ENCODE peak calls at places on chromosome 1, in four cellular contexts. N, R, G and T are unnamed samples.

GRCh38 chr1:218486108-218486507 is 141.0 kb downstream of the TGFB2 start:
- DNase-seq in N (no peak), R (no peak), G (no peak), T (no peak)

GRCh38 chr1:15056515-15057285 is 96.8 kb upstream of the TMEM51 start:
- DNase-seq in N (no peak), R (peak; percentile 34), G (no peak), T (no peak)

GRCh38 chr1:18611311-18611710 is 19.3 kb upstream of the PAX7 start:
- DNase-seq in N (no peak), R (no peak), G (no peak), T (no peak)

GRCh38 chr1:147168626-147169058 is 3.6 kb downstream of the PRKAB2 start:
- DNase-seq in N (peak; percentile 87), R (no peak), G (no peak), T (no peak)

GRCh38 chr1:1539310-1540014 is 962 bp downstream of the TMEM240 start:
- DNase-seq in N (no peak), R (no peak), G (no peak), T (no peak)

GRCh38 chr1:232084584-232085223 is 458.1 kb downstream of the DISC1 start:
- DNase-seq in N (no peak), R (no peak), G (no peak), T (peak; percentile 13)

GRCh38 chr1:16055613-16056520 is 12.3 kb downstream of the CLCNKB start:
- DNase-seq in N (peak; percentile 77), R (peak; percentile 96), G (peak; percentile 33), T (peak; percentile 98)

GRCh38 chr1:50605186-50605875 is 182.1 kb upstream of the DMRTA2 start:
- DNase-seq in N (peak; percentile 56), R (peak; percentile 43), G (no peak), T (no peak)

GRCh38 chr1:208066583-208066982 is 155.7 kb upstream of the CD34 start:
- DNase-seq in N (no peak), R (no peak), G (no peak), T (no peak)

GRCh38 chr1:95309031-95309459 is 75.0 kb downstream of the RWDD3 start:
- DNase-seq in N (peak; percentile 32), R (peak; percentile 59), G (no peak), T (no peak)

GRCh38 chr1:50846224-50846839 is 113.7 kb downstream of the FAF1 start:
- DNase-seq in N (no peak), R (no peak), G (no peak), T (no peak)

GRCh38 chr1:64111787-64112186 is 91.6 kb upstream of the UBE2U start:
- DNase-seq in N (no peak), R (no peak), G (no peak), T (no peak)

GRCh38 chr1:1371354-1371740 is 3.7 kb downstream of the AURKAIP1 start:
- DNase-seq in N (no peak), R (no peak), G (no peak), T (no peak)

GRCh38 chr1:22176258-22176657 is 33.4 kb upstream of the WNT4 start:
- DNase-seq in N (no peak), R (no peak), G (no peak), T (no peak)

GRCh38 chr1:234638832-234639799 is 29.1 kb upstream of the IRF2BP2 start:
- DNase-seq in N (peak; percentile 98), R (no peak), G (no peak), T (no peak)

GRCh38 chr1:67898033-67898726 is 64.9 kb upstream of the GNG12 start:
- DNase-seq in N (no peak), R (no peak), G (no peak), T (no peak)

GRCh38 chr1:33988161-33988560 is 124.3 kb downstream of the HMGB4 start:
- DNase-seq in N (no peak), R (no peak), G (no peak), T (no peak)

GRCh38 chr1:115672224-115673009 is 30.6 kb downstream of the VANGL1 start:
- DNase-seq in N (no peak), R (no peak), G (no peak), T (no peak)

GRCh38 chr1:233020441-233020840 is 70.0 kb downstream of the NTPCR start:
- DNase-seq in N (no peak), R (no peak), G (no peak), T (no peak)

GRCh38 chr1:72780212-72780611 is 497.9 kb upstream of the NEGR1 start:
- DNase-seq in N (no peak), R (no peak), G (no peak), T (no peak)

GRCh38 chr1:79190074-79190473 is 183.5 kb upstream of the ADGRL4 start:
- DNase-seq in N (no peak), R (no peak), G (peak; percentile 16), T (no peak)

GRCh38 chr1:62849031-62849430 is 65.1 kb downstream of the ATG4C start:
- DNase-seq in N (no peak), R (no peak), G (no peak), T (no peak)

GRCh38 chr1:54987830-54988705 is 7.6 kb downstream of the TMEM61 start:
- DNase-seq in N (no peak), R (no peak), G (no peak), T (no peak)

GRCh38 chr1:45969866-45970265 is 162.6 kb downstream of the PIK3R3 start:
- DNase-seq in N (no peak), R (no peak), G (no peak), T (no peak)

GRCh38 chr1:36764796-36765195 is 269.5 kb downstream of the GRIK3 start:
- DNase-seq in N (no peak), R (no peak), G (no peak), T (no peak)

GRCh38 chr1:27233677-27234053 is 767 bp upstream of the WDTC1 start:
- DNase-seq in N (no peak), R (no peak), G (no peak), T (no peak)

GRCh38 chr1:66999640-67000400 is 54.1 kb downstream of the SLC35D1 start:
- DNase-seq in N (no peak), R (no peak), G (no peak), T (no peak)

GRCh38 chr1:115475901-115476300 is 137.9 kb upstream of the NGF start:
- DNase-seq in N (no peak), R (no peak), G (no peak), T (no peak)

GRCh38 chr1:199040499-199040898 is 401.7 kb downstream of the PTPRC start:
- DNase-seq in N (no peak), R (no peak), G (no peak), T (no peak)

GRCh38 chr1:211490038-211490678 is 1.8 kb downstream of the RD3 start:
- DNase-seq in N (no peak), R (no peak), G (no peak), T (no peak)

GRCh38 chr1:27348861-27349783 is 7.3 kb downstream of the SYTL1 start:
- DNase-seq in N (no peak), R (peak; percentile 81), G (no peak), T (peak; percentile 86)

GRCh38 chr1:85504417-85504816 is 39.5 kb upstream of the DDAH1 start:
- DNase-seq in N (no peak), R (no peak), G (no peak), T (no peak)
- TF ChIP-seq CHD2 in N (no peak), R (no peak), G (no peak), T (no peak)

GRCh38 chr1:93640656-93641440 is 40.8 kb downstream of the BCAR3 start:
- DNase-seq in N (no peak), R (no peak), G (no peak), T (no peak)

GRCh38 chr1:93638307-93638847 is 43.3 kb downstream of the BCAR3 start:
- DNase-seq in N (no peak), R (no peak), G (no peak), T (no peak)

GRCh38 chr1:93636712-93637111 is 44.9 kb downstream of the BCAR3 start:
- DNase-seq in N (no peak), R (no peak), G (no peak), T (no peak)

GRCh38 chr1:93641527-93641926 is 40.1 kb downstream of the BCAR3 start:
- DNase-seq in N (no peak), R (no peak), G (no peak), T (no peak)

DNA sequence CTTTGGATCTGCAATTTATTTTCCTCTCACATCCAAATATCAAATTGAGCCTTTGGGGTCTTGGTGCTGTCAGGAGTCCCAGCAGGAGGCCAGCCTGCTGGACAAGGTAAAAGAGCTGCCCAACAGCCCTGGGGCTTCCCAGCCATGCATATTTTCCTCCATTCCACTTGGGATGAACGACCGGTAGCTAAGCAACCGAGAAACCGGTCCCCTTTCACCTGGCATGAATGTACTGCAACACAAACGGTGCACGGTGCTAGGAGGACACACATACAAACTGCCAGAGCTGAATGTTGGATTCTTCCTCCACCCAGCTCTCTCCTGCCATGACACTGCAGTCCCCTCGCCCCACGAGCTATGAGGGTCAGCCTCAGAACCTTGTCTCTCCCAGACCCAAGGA is 42.7 kb downstream of the BCAR3 start:
- DNase-seq in N (no peak), R (no peak), G (no peak), T (peak; percentile 57)
- TF ChIP-seq ATF3 in N (no peak), R (no peak), G (no peak), T (no peak)

GRCh38 chr1:164667010-164667409 is 108.0 kb downstream of the PBX1 start:
- DNase-seq in N (no peak), R (no peak), G (no peak), T (no peak)
- H3K27ac ChIP-seq in N (no peak overlapping the region), R (no peak overlapping the region), G (no peak overlapping the region), T (no peak overlapping the region)

DNA sequence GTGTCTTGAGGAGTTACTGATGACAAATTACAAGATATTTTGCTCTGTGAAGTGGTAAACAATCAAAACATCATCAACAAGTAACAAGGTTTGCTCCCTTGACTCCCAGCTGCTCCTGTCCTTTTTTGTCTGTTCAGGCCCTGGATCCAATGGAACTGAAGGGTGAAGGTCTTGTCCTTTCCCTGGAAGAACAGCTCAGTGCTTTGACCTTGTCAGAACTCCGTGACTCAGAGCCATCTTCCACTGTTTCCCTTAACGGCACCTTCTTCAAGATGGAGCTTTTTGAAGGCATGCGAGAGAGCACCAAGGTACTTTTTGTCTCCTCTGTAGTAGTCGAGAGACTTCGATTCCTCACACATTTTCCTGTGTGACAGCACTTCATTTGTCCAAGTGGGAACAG is 29.0 kb downstream of the TRIM45 start:
- DNase-seq in N (no peak), R (no peak), G (no peak), T (no peak)
- TF ChIP-seq CHD2 in N (no peak), R (no peak), G (no peak), T (no peak)

DNA sequence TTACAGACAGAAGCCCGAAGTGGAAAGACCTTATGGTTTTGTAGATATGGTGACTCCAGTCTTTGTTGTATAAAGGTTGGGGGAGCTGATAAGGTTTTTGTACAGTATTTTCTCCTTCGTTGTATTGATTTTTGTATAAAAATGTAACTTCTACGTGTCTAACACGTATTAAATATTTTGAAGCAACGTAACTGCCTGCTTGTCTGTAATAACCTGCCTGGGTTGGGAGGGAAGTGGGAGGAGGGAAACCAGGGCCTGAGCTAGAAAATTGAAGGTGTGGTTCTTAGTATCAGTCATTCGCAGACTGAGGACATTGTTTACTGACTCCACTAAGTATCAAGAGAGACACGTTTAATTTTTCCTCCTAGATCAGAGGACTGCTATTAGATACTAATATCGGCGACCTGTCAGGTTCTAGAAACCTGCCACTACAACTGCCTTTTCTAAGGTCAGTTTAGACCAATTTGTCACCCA is 2.2 kb downstream of the IER5 start:
- DNase-seq in N (no peak), R (peak; percentile 59), G (no peak), T (no peak)
- TF ChIP-seq ATF3 in N (no peak), R (no peak), G (no peak), T (no peak)

GRCh38 chr1:162463021-162463420 is 34.6 kb upstream of the UHMK1 start:
- DNase-seq in N (no peak), R (no peak), G (no peak), T (no peak)
- H3K27ac ChIP-seq in N (no peak overlapping the region), R (no peak overlapping the region), G (no peak overlapping the region), T (no peak overlapping the region)